ENCODE peak calls at places on chromosome 11, in six cellular contexts. X, P, Q, J, K and Z are unnamed samples.

GRCh38 chr11:72589802-72590761 is 84.1 kb downstream of the PDE2A start:
- DNase-seq in P (no peak), Q (peak), K (peak), J (no peak), X (no peak), Z (no peak)

GRCh38 chr11:75280770-75281468 is 40.3 kb downstream of the TPBGL start:
- DNase-seq in X (no peak), K (no peak), Q (no peak), P (no peak), J (no peak), Z (no peak)

GRCh38 chr11:8247312-8247711 is 16.4 kb downstream of the LMO1 start:
- DNase-seq in J (no peak), K (no peak), Q (peak), P (no peak), X (no peak), Z (no peak)

GRCh38 chr11:102900346-102900745 is 25.6 kb upstream of the MMP12 start:
- DNase-seq in J (no peak), X (no peak), Q (no peak), P (no peak), K (no peak), Z (no peak)

GRCh38 chr11:8656291-8656690 is 26.2 kb downstream of the TRIM66 start:
- DNase-seq in J (no peak), P (no peak), K (no peak), Q (no peak), X (no peak), Z (no peak)

GRCh38 chr11:134409552-134410429 is 2.3 kb downstream of the B3GAT1 start:
- DNase-seq in Q (no peak), X (no peak), P (no peak), K (no peak), J (no peak), Z (no peak)

GRCh38 chr11:88579466-88579865 is 241.9 kb upstream of the CTSC start:
- DNase-seq in P (no peak), Q (no peak), K (no peak), J (no peak), X (no peak), Z (no peak)

GRCh38 chr11:40125054-40125453 is 1334.4 kb downstream of the LRRC4C start:
- DNase-seq in P (no peak), J (no peak), X (no peak), K (no peak), Q (no peak), Z (no peak)

GRCh38 chr11:79100093-79100704 is 340.6 kb downstream of the TENM4 start:
- DNase-seq in K (no peak), Q (peak), J (peak), X (peak), P (peak), Z (peak)

GRCh38 chr11:75589933-75590332 is 27.9 kb downstream of the SERPINH1 start:
- DNase-seq in K (no peak), X (no peak), P (no peak), Q (no peak), J (no peak), Z (no peak)

GRCh38 chr11:2807276-2807681 is 78.3 kb downstream of the CDKN1C start:
- DNase-seq in K (no peak), J (peak), Q (no peak), P (no peak), X (no peak), Z (no peak)

GRCh38 chr11:11499300-11499699 is 122.5 kb downstream of the GALNT18 start:
- DNase-seq in J (no peak), P (no peak), K (no peak), Q (no peak), X (no peak), Z (no peak)

GRCh38 chr11:114397349-114397982 is 2.8 kb downstream of the C11orf71 start:
- DNase-seq in Q (no peak), K (no peak), P (no peak), J (no peak), X (no peak), Z (no peak)

GRCh38 chr11:130315354-130315970 is 745 bp upstream of the ZBTB44 start:
- DNase-seq in Q (no peak), K (peak), J (no peak), X (no peak), P (no peak), Z (no peak)

GRCh38 chr11:77103319-77103718 is 679 bp downstream of the OMP start:
- DNase-seq in X (no peak), Q (no peak), J (no peak), P (no peak), K (no peak), Z (no peak)

GRCh38 chr11:59542142-59542810 is 30.9 kb downstream of the OR4D9 start:
- DNase-seq in P (no peak), Q (no peak), X (no peak), J (no peak), K (no peak), Z (no peak)

GRCh38 chr11:102225689-102226562 is 91.4 kb upstream of the BIRC3 start:
- DNase-seq in J (peak), X (peak), Q (peak), K (no peak), P (peak), Z (peak)

GRCh38 chr11:58829736-58830135 is 14.8 kb downstream of the GLYATL2 start:
- DNase-seq in K (no peak), X (peak), J (no peak), Q (no peak), P (peak), Z (peak)

GRCh38 chr11:1310772-1311468 is 1.5 kb upstream of the TOLLIP start:
- DNase-seq in K (no peak), P (no peak), Q (no peak), X (no peak), J (no peak), Z (no peak)